ENCODE peak calls at places on chromosomes 13 and 19, in four cellular contexts. D, A, E and F are unnamed samples.
A peak's percentile ranks its signal among the peaks of the same experiment; 100 is the strongest.

GRCh38 chr13:63024458-63024857 is 1608.8 kb upstream of the PCDH20 start:
- DNase-seq in D (no peak), A (no peak), E (no peak), F (no peak)

GRCh38 chr19:13817018-13817614 is 21.9 kb downstream of the ZSWIM4 start:
- DNase-seq in D (no peak), A (no peak), E (no peak), F (no peak)

GRCh38 chr13:30872685-30873443 is 33.2 kb upstream of the MEDAG start:
- DNase-seq in D (no peak), A (peak; percentile 11), E (no peak), F (peak; percentile 71)

GRCh38 chr19:16088985-16089846 is 12.9 kb downstream of the TPM4 start:
- DNase-seq in D (no peak), A (no peak), E (no peak), F (no peak)

GRCh38 chr19:5635427-5635826 is 12.5 kb downstream of the SAFB start:
- DNase-seq in D (no peak), A (no peak), E (no peak), F (no peak)

GRCh38 chr19:6753178-6754031 is 13.8 kb downstream of the SH2D3A start:
- DNase-seq in D (peak; percentile 90), A (peak; percentile 68), E (peak; percentile 74), F (peak; percentile 89)

GRCh38 chr19:1848399-1849131 is at the start of gene REXO1:
- DNase-seq in D (peak; percentile 97), A (peak; percentile 98), E (peak; percentile 95), F (peak; percentile 97)

GRCh38 chr13:32752997-32753606 is 166.8 kb downstream of the PDS5B start:
- DNase-seq in D (no peak), A (no peak), E (no peak), F (no peak)

GRCh38 chr19:44345969-44346368 is 10.5 kb downstream of the ZNF112 start:
- DNase-seq in D (no peak), A (no peak), E (no peak), F (no peak)

GRCh38 chr13:27088619-27089018 is 83.0 kb downstream of the USP12 start:
- DNase-seq in D (no peak), A (no peak), E (no peak), F (no peak)

GRCh38 chr13:67043901-67044300 is 186.2 kb downstream of the PCDH9 start:
- DNase-seq in D (no peak), A (no peak), E (no peak), F (no peak)

GRCh38 chr19:58474291-58474996 is 1.7 kb upstream of the ZNF446 start:
- DNase-seq in D (no peak), A (no peak), E (no peak), F (no peak)

GRCh38 chr13:112747256-112747655 is 57.4 kb downstream of the ATP11A start:
- DNase-seq in D (no peak), A (no peak), E (no peak), F (no peak)

GRCh38 chr13:113148407-113148806 is 10.0 kb upstream of the PROZ start:
- DNase-seq in D (no peak), A (no peak), E (no peak), F (no peak)